ENCODE peak calls at places on chromosomes 5 and 9, in five cellular contexts. K, I, T, Z and R are unnamed samples.

GRCh38 chr9:19938990-19939736 is 150.3 kb upstream of the SLC24A2 start:
- DNase-seq in K (no peak), T (no peak), I (no peak), Z (no peak), R (no peak)

GRCh38 chr9:125659954-125660353 is 47.1 kb downstream of the MAPKAP1 start:
- DNase-seq in Z (no peak), T (peak; percentile 52), K (no peak), I (no peak), R (no peak)

GRCh38 chr9:14499976-14500375 is 186.0 kb upstream of the NFIB start:
- DNase-seq in Z (no peak), K (no peak), T (no peak), I (no peak), R (no peak)

GRCh38 chr9:93823245-93824072 is 131.7 kb downstream of the BARX1 start:
- DNase-seq in T (no peak), Z (no peak), K (peak; percentile 70), I (no peak), R (no peak)

GRCh38 chr9:93667627-93668026 is 91.2 kb downstream of the PHF2 start:
- DNase-seq in I (no peak), K (peak; percentile 53), Z (peak; percentile 6), T (no peak), R (no peak)

GRCh38 chr9:95508968-95509850 is 7.6 kb downstream of the PTCH1 start:
- DNase-seq in Z (peak; percentile 82), K (peak; percentile 95), I (peak; percentile 92), T (peak; percentile 89), R (peak; percentile 90)

GRCh38 chr5:80871541-80871961 is 88.6 kb upstream of the RASGRF2 start:
- DNase-seq in I (no peak), Z (no peak), K (no peak), T (peak; percentile 34), R (no peak)

GRCh38 chr9:504921-505821 is 290.5 kb downstream of the DOCK8 start:
- DNase-seq in K (no peak), T (no peak), Z (peak; percentile 48), I (peak; percentile 30), R (no peak)

GRCh38 chr9:128106181-128106939 is 21.2 kb downstream of the PTGES2 start:
- DNase-seq in Z (no peak), T (no peak), K (no peak), I (no peak), R (no peak)

GRCh38 chr5:73118331-73119011 is 1.9 kb upstream of the TMEM171 start:
- DNase-seq in T (no peak), I (no peak), Z (no peak), K (no peak), R (no peak)

GRCh38 chr5:61252643-61252925 is 79.5 kb upstream of the ZSWIM6 start:
- DNase-seq in K (no peak), I (no peak), T (no peak), Z (no peak), R (no peak)

GRCh38 chr9:101387871-101388506 is 3.2 kb upstream of the BAAT start:
- DNase-seq in I (no peak), T (no peak), K (no peak), Z (no peak), R (no peak)

GRCh38 chr5:167030500-167031120 is 1260.8 kb upstream of the WWC1 start:
- DNase-seq in Z (peak; percentile 26), T (no peak), I (no peak), K (no peak), R (no peak)

GRCh38 chr9:115672477-115673316 is 480.9 kb upstream of the PAPPA start:
- DNase-seq in T (no peak), K (no peak), I (no peak), Z (no peak), R (no peak)

GRCh38 chr9:69946800-69947437 is 96.7 kb upstream of the MAMDC2 start:
- DNase-seq in K (no peak), T (peak; percentile 57), I (no peak), Z (no peak), R (no peak)

GRCh38 chr9:17958363-17958762 is 379.5 kb downstream of the SH3GL2 start:
- DNase-seq in K (no peak), Z (no peak), T (no peak), I (no peak), R (no peak)

DNA sequence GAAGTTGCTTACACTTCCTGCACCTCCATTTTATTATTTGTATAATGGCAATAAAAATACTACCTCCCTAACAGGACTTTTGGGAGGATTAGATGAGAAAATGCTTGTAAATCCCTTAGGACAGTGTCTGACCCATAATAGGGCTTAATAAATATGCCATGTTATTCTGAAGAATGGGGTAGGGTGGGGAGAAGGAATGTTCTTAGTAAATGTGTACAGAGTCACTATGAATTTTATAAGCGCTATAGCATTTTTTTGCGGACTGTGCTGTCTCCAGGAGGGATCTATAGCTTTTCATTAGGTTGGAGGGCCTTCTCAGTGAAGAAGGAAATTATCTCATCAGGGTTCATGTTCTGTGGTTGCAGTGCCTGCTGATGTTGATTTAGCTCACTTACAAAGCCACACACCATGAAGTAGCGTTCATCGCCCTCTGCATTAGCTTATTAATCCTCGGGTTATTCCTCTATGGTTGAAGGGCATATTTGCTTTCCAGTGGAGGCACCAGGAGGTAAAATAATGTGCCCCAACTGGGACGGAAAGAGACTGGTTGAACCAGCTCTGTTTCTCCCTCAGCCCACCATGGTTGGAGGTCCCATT is 497.1 kb downstream of the ARHGEF28 start:
- DNase-seq in Z (no peak), K (no peak), I (no peak), T (no peak), R (no peak)
- TF ChIP-seq POLR2A in Z (no peak), K (no peak), I (no peak), T (no peak), R (no peak)

DNA sequence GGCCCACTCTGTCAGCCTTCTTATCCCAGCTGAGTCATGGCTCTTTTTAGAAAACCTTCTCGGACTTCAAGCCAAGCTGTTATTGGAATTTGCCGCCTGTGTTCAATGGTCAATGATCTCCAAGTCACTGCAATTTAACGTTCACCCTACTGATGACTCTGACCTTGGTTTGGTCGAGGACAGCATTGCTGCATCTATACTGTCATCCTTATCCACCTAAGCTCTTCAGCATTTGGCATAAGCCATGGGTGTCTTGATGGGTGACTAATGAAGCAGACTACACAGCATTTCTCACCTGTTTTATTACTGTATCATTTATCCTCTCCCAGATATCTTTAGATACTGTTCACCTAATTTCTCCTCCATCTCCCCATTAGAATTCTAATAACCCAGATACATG is 5.6 kb upstream of the HSPB3 start:
- DNase-seq in I (no peak), T (no peak), Z (no peak), K (no peak), R (no peak)
- TF ChIP-seq POLR2A in I (no peak), T (no peak), Z (no peak), K (no peak), R (no peak)

GRCh38 chr9:25678846-25679360 is 659 bp upstream of the TUSC1 start:
- DNase-seq in Z (no peak), K (no peak), T (no peak), I (no peak), R (no peak)

GRCh38 chr9:25681270-25681669 is 3.0 kb upstream of the TUSC1 start:
- DNase-seq in Z (no peak), I (no peak), K (no peak), T (peak; percentile 7), R (no peak)

GRCh38 chr9:25678147-25678666 is at the start of gene TUSC1:
- DNase-seq in K (peak; percentile 96), I (peak; percentile 84), T (peak; percentile 81), Z (peak; percentile 82), R (peak; percentile 89)

DNA sequence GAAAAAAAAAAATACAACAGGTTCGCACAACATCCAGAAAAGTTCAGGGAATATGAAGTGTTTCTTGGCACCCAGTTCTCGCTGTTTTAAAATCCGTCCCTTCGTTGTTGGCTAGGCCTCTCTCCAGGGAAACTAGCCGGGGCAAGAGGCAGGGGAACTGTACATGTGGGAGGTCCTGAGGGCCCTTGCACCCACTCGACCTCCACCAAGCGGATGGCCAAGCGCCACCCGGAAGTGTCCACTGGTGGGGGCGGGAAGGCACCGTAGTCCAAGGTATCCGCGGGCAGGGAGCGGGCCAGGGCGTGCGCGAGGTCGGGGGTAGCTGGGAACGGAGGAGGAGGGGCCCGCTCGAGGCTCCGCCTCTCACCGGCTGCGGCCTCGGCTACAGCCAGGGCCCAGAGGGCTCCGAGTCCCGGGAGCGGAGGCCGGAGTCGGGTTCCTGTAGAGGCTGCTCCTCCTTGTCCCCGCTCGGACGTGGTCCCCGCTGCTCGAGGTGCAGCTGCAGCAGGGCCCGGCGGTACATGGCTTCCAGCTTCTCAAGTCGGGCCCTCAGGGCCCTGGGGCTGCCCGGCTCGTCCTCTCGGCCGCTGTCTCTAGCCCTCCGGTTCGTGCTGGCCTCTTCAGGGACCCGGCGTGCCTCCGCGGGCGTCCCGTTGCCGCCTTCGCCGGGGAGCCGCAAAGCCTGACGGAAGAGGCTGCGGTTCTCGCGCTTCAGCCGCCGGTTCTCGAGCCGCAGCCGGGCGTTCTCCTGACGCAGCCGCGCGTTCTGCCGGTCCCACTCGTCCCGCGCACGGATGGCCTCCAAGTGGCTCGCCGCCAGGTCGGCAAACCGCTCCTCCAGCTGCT is 720 bp downstream of the TUSC1 start:
- DNase-seq in T (peak; percentile 79), I (peak; percentile 90), Z (peak; percentile 88), K (peak; percentile 97), R (peak; percentile 90)
- TF ChIP-seq POLR2A in T (peak; percentile 76), I (peak; percentile 72), Z (peak; percentile 88), K (no peak), R (no peak)

GRCh38 chr5:169634606-169635005 is 2.5 kb upstream of the DOCK2 start:
- DNase-seq in I (no peak), K (no peak), T (no peak), Z (no peak), R (no peak)

GRCh38 chr5:169637085-169637855 is at the start of gene DOCK2:
- DNase-seq in Z (no peak), T (no peak), K (peak; percentile 88), I (no peak), R (no peak)

GRCh38 chr5:169636477-169637084 is 494 bp upstream of the DOCK2 start:
- DNase-seq in Z (no peak), I (no peak), T (no peak), K (no peak), R (no peak)

GRCh38 chr5:169635933-169636332 is 1.1 kb upstream of the DOCK2 start:
- DNase-seq in K (no peak), I (no peak), T (no peak), Z (no peak), R (no peak)

GRCh38 chr5:169637856-169638190 is 748 bp downstream of the DOCK2 start:
- DNase-seq in Z (no peak), I (no peak), K (no peak), T (no peak), R (no peak)
- TF ChIP-seq POLR2A in Z (no peak), I (no peak), K (no peak), T (no peak), R (no peak)

DNA sequence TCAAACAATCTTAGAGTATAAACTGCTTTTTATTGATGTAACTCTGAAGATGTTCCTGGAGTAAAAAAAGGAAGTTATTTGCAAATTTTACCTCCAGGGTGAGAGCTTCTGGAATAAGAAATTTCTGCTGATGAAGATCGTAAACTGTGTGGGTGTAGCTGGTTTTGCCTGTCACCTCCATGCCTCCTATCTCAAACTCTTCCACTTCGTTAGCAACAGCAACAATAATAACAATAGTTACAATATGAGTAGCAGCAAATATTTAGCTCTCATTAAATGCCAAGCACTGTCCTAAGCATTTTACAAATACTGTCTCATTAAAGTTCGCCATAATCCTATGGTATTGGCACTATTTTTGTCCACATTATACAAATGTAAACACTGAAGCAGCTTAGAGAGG is 57.9 kb downstream of the GCNT1 start:
- DNase-seq in T (no peak), I (no peak), Z (no peak), K (no peak), R (no peak)
- TF ChIP-seq POLR2A in T (no peak), I (no peak), Z (no peak), K (no peak), R (no peak)